ENCODE peak calls at places on chromosomes 11 and 22, in four cellular contexts. V, R, N and O are unnamed samples.

GRCh38 chr11:65932558-65932919 is 12.7 kb upstream of the TSGA10IP start:
- DNase-seq in V (no peak), R (peak; percentile 34), N (no peak), O (peak; percentile 65)

GRCh38 chr11:27255447-27255828 is 107.6 kb downstream of the CCDC34 start:
- DNase-seq in V (no peak), R (peak; percentile 97), N (no peak), O (peak; percentile 89)

GRCh38 chr11:103699216-103699615 is 337.2 kb upstream of the DDI1 start:
- DNase-seq in V (no peak), R (peak; percentile 87), N (no peak), O (peak; percentile 36)

GRCh38 chr11:123429851-123430735 is at the start of gene GRAMD1B:
- DNase-seq in V (peak; percentile 46), R (peak; percentile 83), N (no peak), O (peak; percentile 84)

GRCh38 chr11:73969091-73969490 is 13.6 kb downstream of the UCP2 start:
- DNase-seq in V (no peak), R (no peak), N (no peak), O (no peak)

GRCh38 chr11:29781268-29781667 is 235.6 kb downstream of the KCNA4 start:
- DNase-seq in V (no peak), R (no peak), N (peak; percentile 31), O (peak; percentile 18)

GRCh38 chr11:6209801-6210200 is 4.4 kb downstream of the C11orf42 start:
- DNase-seq in V (no peak), R (no peak), N (no peak), O (no peak)

GRCh38 chr22:49324527-49325491 is 502.9 kb downstream of the BRD1 start:
- DNase-seq in V (no peak), R (no peak), N (no peak), O (no peak)

GRCh38 chr22:19515654-19516377 is 8.4 kb downstream of the CLDN5 start:
- DNase-seq in V (no peak), R (no peak), N (no peak), O (no peak)

GRCh38 chr11:117381988-117382387 is 54.3 kb downstream of the CEP164 start:
- DNase-seq in V (no peak), R (no peak), N (no peak), O (no peak)

GRCh38 chr22:45460288-45461109 is 42.2 kb upstream of the FBLN1 start:
- DNase-seq in V (no peak), R (peak; percentile 93), N (no peak), O (peak; percentile 32)

GRCh38 chr11:17513853-17514252 is 30.4 kb downstream of the USH1C start:
- DNase-seq in V (no peak), R (no peak), N (no peak), O (peak; percentile 47)

GRCh38 chr22:44628856-44629255 is 73.1 kb upstream of the PRR5 start:
- DNase-seq in V (no peak), R (peak; percentile 17), N (no peak), O (no peak)

GRCh38 chr22:36659762-36660509 is 43.6 kb downstream of the CACNG2 start:
- DNase-seq in V (peak; percentile 93), R (peak; percentile 88), N (no peak), O (peak; percentile 96)

GRCh38 chr22:49381595-49382450 is 445.9 kb downstream of the BRD1 start:
- DNase-seq in V (no peak), R (no peak), N (no peak), O (no peak)

GRCh38 chr22:22129387-22129786 is 115.2 kb upstream of the VPREB1 start:
- DNase-seq in V (no peak), R (no peak), N (peak; percentile 25), O (no peak)

GRCh38 chr22:40400173-40400572 is 29.8 kb downstream of the SGSM3 start:
- DNase-seq in V (no peak), R (no peak), N (peak; percentile 94), O (no peak)

GRCh38 chr11:57476883-57477506 is 16.7 kb downstream of the RTN4RL2 start:
- DNase-seq in V (no peak), R (no peak), N (peak; percentile 72), O (peak; percentile 26)

GRCh38 chr11:86444981-86445380 is 70.3 kb downstream of the CCDC81 start:
- DNase-seq in V (no peak), R (no peak), N (no peak), O (no peak)

GRCh38 chr22:44667829-44668189 is 34.2 kb upstream of the PRR5 start:
- DNase-seq in V (no peak), R (no peak), N (no peak), O (peak; percentile 49)

GRCh38 chr22:50207383-50208031 is 6.7 kb downstream of the SELENOO start:
- DNase-seq in V (no peak), R (no peak), N (peak; percentile 92), O (no peak)

GRCh38 chr22:34225278-34225677 is 305.0 kb upstream of the LARGE1 start:
- DNase-seq in V (no peak), R (no peak), N (no peak), O (no peak)

GRCh38 chr11:77854838-77855237 is 33.9 kb downstream of the AAMDC start:
- DNase-seq in V (no peak), R (no peak), N (no peak), O (no peak)

GRCh38 chr22:27135582-27135981 is 478.2 kb downstream of the MIAT start:
- DNase-seq in V (no peak), R (peak; percentile 91), N (no peak), O (peak; percentile 72)

GRCh38 chr11:104402812-104403521 is 239.0 kb upstream of the PDGFD start:
- DNase-seq in V (no peak), R (no peak), N (no peak), O (no peak)

GRCh38 chr11:59187587-59187986 is 15.7 kb downstream of the DTX4 start:
- DNase-seq in V (no peak), R (peak; percentile 38), N (no peak), O (peak; percentile 52)

GRCh38 chr11:125778728-125779127 is at the start of gene PATE2:
- DNase-seq in V (no peak), R (no peak), N (no peak), O (no peak)

GRCh38 chr22:45602824-45603301 is 68.8 kb upstream of the ATXN10 start:
- DNase-seq in V (no peak), R (peak; percentile 89), N (peak; percentile 91), O (peak; percentile 91)

GRCh38 chr11:133326332-133326731 is 206.0 kb downstream of the OPCML start:
- DNase-seq in V (no peak), R (no peak), N (no peak), O (no peak)

GRCh38 chr22:19722175-19722914 is 994 bp upstream of the GP1BB start:
- DNase-seq in V (no peak), R (no peak), N (no peak), O (no peak)

GRCh38 chr11:108394744-108395284 is 72.5 kb downstream of the C11orf65 start:
- DNase-seq in V (no peak), R (no peak), N (no peak), O (no peak)

GRCh38 chr11:122486793-122487495 is 168.6 kb upstream of the UBASH3B start:
- DNase-seq in V (no peak), R (no peak), N (peak; percentile 38), O (peak; percentile 25)

GRCh38 chr11:134527382-134528243 is 115.6 kb upstream of the B3GAT1 start:
- DNase-seq in V (no peak), R (no peak), N (no peak), O (no peak)

GRCh38 chr11:34680918-34681554 is 60.1 kb downstream of the EHF start:
- DNase-seq in V (no peak), R (peak; percentile 42), N (no peak), O (peak; percentile 77)

GRCh38 chr11:9263840-9264380 is 1.2 kb downstream of the DENND5A start:
- DNase-seq in V (no peak), R (peak; percentile 46), N (peak; percentile 48), O (peak; percentile 68)

GRCh38 chr11:117877120-117877784 is 794 bp upstream of the FXYD6 start:
- DNase-seq in V (no peak), R (no peak), N (no peak), O (no peak)

GRCh38 chr11:93279911-93280347 is 50.6 kb upstream of the DEUP1 start:
- DNase-seq in V (peak; percentile 75), R (no peak), N (no peak), O (no peak)

GRCh38 chr11:72764503-72764902 is 12.3 kb upstream of the ARAP1 start:
- DNase-seq in V (peak; percentile 39), R (no peak), N (no peak), O (no peak)

GRCh38 chr11:6315811-6316425 is 4.4 kb downstream of the CAVIN3 start:
- DNase-seq in V (peak; percentile 18), R (peak; percentile 62), N (peak; percentile 77), O (peak; percentile 86)

GRCh38 chr11:7577226-7577882 is 63.6 kb downstream of the PPFIBP2 start:
- DNase-seq in V (no peak), R (peak; percentile 53), N (no peak), O (peak; percentile 55)